ENCODE peak calls at places on chromosome 4, in four cellular contexts. L, M, N and A are unnamed samples.

GRCh38 chr4:26726655-26727387 is 133.8 kb upstream of the STIM2 start:
- DNase-seq in N (no peak), M (no peak), L (no peak), A (no peak)

GRCh38 chr4:158996669-158997074 is 106.2 kb upstream of the RAPGEF2 start:
- DNase-seq in N (no peak), L (no peak), M (peak), A (no peak)

GRCh38 chr4:113941836-113942235 is 37.6 kb downstream of the ARSJ start:
- DNase-seq in N (no peak), M (no peak), L (no peak), A (no peak)

GRCh38 chr4:74109116-74109791 is 10.3 kb upstream of the CXCL2 start:
- DNase-seq in N (peak), L (no peak), M (peak), A (no peak)

GRCh38 chr4:154478547-154478946 is 13.1 kb downstream of the DCHS2 start:
- DNase-seq in N (no peak), M (no peak), L (no peak), A (no peak)

GRCh38 chr4:102500371-102501175 is 586 bp upstream of the NFKB1 start:
- DNase-seq in M (peak), L (no peak), N (peak), A (no peak)

GRCh38 chr4:6887591-6888371 is 21.8 kb upstream of the TBC1D14 start:
- DNase-seq in M (no peak), N (peak), L (no peak), A (no peak)

GRCh38 chr4:82017680-82018079 is 356.1 kb downstream of the HNRNPD start:
- DNase-seq in L (no peak), N (peak), M (peak), A (no peak)

GRCh38 chr4:40264995-40265909 is 68.4 kb downstream of the RHOH start:
- DNase-seq in N (no peak), M (no peak), L (no peak), A (peak)

GRCh38 chr4:128517096-128517738 is 229.6 kb upstream of the PGRMC2 start:
- DNase-seq in M (peak), N (no peak), L (no peak), A (no peak)

GRCh38 chr4:78776031-78776728 is at the start of gene BMP2K:
- DNase-seq in M (peak), N (peak), L (peak), A (peak)

GRCh38 chr4:146637853-146638800 is 566 bp upstream of the POU4F2 start:
- DNase-seq in N (no peak), L (no peak), M (no peak), A (no peak)

GRCh38 chr4:141913928-141914327 is 277.5 kb downstream of the IL15 start:
- DNase-seq in M (peak), N (no peak), L (no peak), A (no peak)

GRCh38 chr4:70676554-70677090 is 10.3 kb upstream of the JCHAIN start:
- DNase-seq in L (no peak), N (no peak), M (no peak), A (no peak)